ENCODE peak calls at places on chromosomes 11 and 22, in five cellular contexts. U is HCT116, Z is AG04450, C is hepatocyte, T is dorsolateral prefrontal cortex. W is an unnamed sample.

GRCh38 chr11:77127969-77128691 is at the start of gene MYO7A:
- DNase-seq in U (no peak), Z (no peak), C (peak), T (peak), W (peak)

GRCh38 chr11:128488471-128488870 is 98.9 kb downstream of the ETS1 start:
- DNase-seq in U (no peak), Z (peak), C (no peak), T (no peak), W (no peak)

GRCh38 chr11:118657238-118657637 is 22.2 kb downstream of the TREH start:
- DNase-seq in U (no peak), Z (no peak), C (no peak), T (no peak), W (no peak)

GRCh38 chr11:2074266-2074825 is 64.8 kb downstream of the IGF2 start:
- DNase-seq in U (no peak), Z (no peak), C (no peak), T (no peak), W (no peak)

GRCh38 chr22:39954584-39955055 is 5.6 kb upstream of the TMA7B start:
- DNase-seq in U (no peak), Z (peak), C (no peak), T (no peak), W (no peak)

GRCh38 chr11:128776088-128776433 is 82.2 kb downstream of the FLI1 start:
- DNase-seq in U (no peak), Z (no peak), C (no peak), T (no peak), W (no peak)

GRCh38 chr11:394034-394857 is at the start of gene PKP3:
- DNase-seq in U (peak), Z (no peak), C (peak), T (no peak), W (no peak)

GRCh38 chr11:61696602-61697001 is 16.4 kb downstream of the DAGLA start:
- DNase-seq in U (no peak), Z (no peak), C (no peak), T (no peak), W (no peak)

GRCh38 chr11:107999759-108000455 is 8.8 kb upstream of the CUL5 start:
- DNase-seq in U (peak), Z (no peak), C (peak), T (no peak), W (no peak)

GRCh38 chr22:31080848-31081649 is at the start of gene SMTN:
- DNase-seq in U (peak), Z (peak), C (peak), T (peak), W (peak)

GRCh38 chr22:31082606-31083376 is 1.7 kb downstream of the SMTN start:
- DNase-seq in U (peak), Z (no peak), C (peak), T (no peak), W (no peak)

GRCh38 chr22:31083377-31083768 is 2.3 kb downstream of the SMTN start:
- DNase-seq in U (no peak), Z (no peak), C (no peak), T (no peak), W (no peak)

GRCh38 chr22:31080164-31080847 is 812 bp upstream of the SMTN start:
- DNase-seq in U (no peak), Z (no peak), C (no peak), T (no peak), W (no peak)

GRCh38 chr22:31081963-31082605 is 966 bp downstream of the SMTN start:
- DNase-seq in U (no peak), Z (no peak), C (no peak), T (no peak), W (no peak)
- H3K27ac ChIP-seq in U (peak), Z (peak), C (peak), T (peak), W (peak)

DNA sequence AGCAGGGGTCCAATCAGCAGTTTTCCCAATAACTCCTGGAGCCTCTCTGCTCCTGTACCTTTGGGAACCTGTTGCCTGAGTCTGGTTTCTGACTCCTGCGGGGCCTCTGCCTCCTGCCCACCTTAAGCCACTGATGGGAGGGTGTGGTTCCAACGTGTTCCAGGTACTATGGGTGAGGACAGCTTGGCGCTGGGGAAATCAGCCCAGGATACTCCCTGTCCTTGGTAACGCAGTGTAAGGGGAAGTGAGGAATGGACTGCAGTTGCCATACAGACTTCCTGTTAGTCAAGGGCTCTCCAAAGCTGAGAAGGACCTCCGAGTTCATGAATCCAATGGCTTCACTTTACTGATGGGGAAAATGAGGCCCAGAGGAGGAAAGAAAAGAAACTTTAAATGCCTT is 1.2 kb upstream of the MARK2 start:
- DNase-seq in U (no peak), Z (no peak), C (no peak), T (no peak), W (no peak)
- H3K27ac ChIP-seq in U (peak), Z (no peak), C (peak), T (peak), W (peak)

GRCh38 chr11:117092951-117093590 is 5.2 kb downstream of the SIK3 start:
- DNase-seq in U (no peak), Z (no peak), C (no peak), T (no peak), W (no peak)
- H3K27ac ChIP-seq in U (no peak), Z (no peak), C (no peak), T (peak), W (peak)

GRCh38 chr22:23202812-23203451 is 22.6 kb downstream of the BCR start:
- DNase-seq in U (no peak), Z (no peak), C (no peak), T (no peak), W (no peak)
- H3K27ac ChIP-seq in U (no peak), Z (no peak), C (no peak), T (no peak), W (peak)

DNA sequence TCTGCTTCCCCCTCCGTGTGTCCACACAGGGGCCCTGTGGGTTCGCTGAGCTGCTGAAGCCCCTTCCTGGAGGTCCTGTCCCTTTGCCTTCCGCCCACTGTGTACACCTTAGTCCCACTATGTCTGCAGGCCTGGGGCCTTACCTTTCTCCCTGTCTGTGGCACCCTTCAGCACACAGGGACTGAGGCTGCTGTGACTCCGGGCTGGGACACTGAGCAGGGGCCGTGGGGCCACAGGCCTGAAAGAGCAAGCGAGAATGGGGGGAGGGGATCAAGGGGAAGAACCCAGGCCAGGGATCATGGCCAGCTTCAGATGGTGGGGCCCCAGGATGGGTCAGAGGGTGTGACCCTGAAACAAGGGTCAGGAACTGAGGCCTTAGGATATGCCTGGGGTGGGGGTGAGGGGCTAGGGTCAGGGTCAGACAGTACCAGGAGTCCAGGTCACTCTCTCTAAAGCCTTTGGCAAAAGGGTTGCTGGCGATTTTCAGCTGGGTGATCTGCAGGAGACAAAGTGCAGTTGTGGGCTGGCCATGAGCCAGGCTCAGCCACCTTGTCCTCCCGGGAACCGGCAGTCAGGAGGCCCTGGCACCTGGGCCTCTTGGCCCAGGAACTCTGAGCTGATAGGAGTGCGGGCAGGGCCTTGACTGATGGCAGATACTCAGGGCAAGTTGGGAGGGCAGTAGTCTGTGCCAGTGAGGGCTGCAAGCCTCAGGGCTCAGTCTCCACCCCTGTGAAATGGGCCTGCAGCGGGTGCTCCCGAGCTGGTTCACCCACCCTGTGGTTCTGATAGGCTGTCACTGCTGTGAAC is 2.6 kb upstream of the NUDT8 start:
- DNase-seq in U (no peak), Z (no peak), C (peak), T (no peak), W (no peak)
- H3K27ac ChIP-seq in U (no peak), Z (no peak), C (no peak), T (no peak), W (no peak)

GRCh38 chr11:123159146-123159857 is 35.7 kb downstream of the CLMP start:
- DNase-seq in U (no peak), Z (no peak), C (no peak), T (no peak), W (no peak)
- H3K27ac ChIP-seq in U (no peak), Z (no peak), C (no peak), T (no peak), W (no peak)

W was measured in substantia nigra.